ENCODE peak calls at places on chromosomes 11 and 22, in five cellular contexts. N, L, G, C and W are unnamed samples.

GRCh38 chr11:27468643-27469332 is 3.8 kb downstream of the LGR4 start:
- DNase-seq in N (no peak), L (peak), G (no peak), C (no peak), W (no peak)

GRCh38 chr22:43152355-43153071 is 1.2 kb downstream of the TSPO start:
- DNase-seq in N (peak), L (peak), G (no peak), C (peak), W (peak)

GRCh38 chr22:21823740-21824438 is 43.6 kb downstream of the MAPK1 start:
- DNase-seq in N (no peak), L (peak), G (no peak), C (no peak), W (no peak)

GRCh38 chr22:37177755-37178154 is 10.3 kb downstream of the C1QTNF6 start:
- DNase-seq in N (no peak), L (no peak), G (no peak), C (no peak), W (no peak)

GRCh38 chr11:45665933-45666647 is 668 bp upstream of the CHST1 start:
- DNase-seq in N (no peak), L (peak), G (no peak), C (no peak), W (no peak)

GRCh38 chr22:44814266-44815098 is 62.1 kb downstream of the ARHGAP8 start:
- DNase-seq in N (no peak), L (no peak), G (no peak), C (no peak), W (no peak)

GRCh38 chr22:33013051-33013450 is 45.1 kb downstream of the SYN3 start:
- DNase-seq in N (no peak), L (no peak), G (no peak), C (no peak), W (no peak)

GRCh38 chr11:1226226-1226961 is 3.5 kb downstream of the MUC5B start:
- DNase-seq in N (no peak), L (no peak), G (no peak), C (no peak), W (peak)

GRCh38 chr11:2647167-2647566 is 52.6 kb downstream of the KCNQ1OT1 start:
- DNase-seq in N (no peak), L (no peak), G (no peak), C (no peak), W (no peak)

GRCh38 chr11:114159320-114159719 is 99.8 kb downstream of the ZBTB16 start:
- DNase-seq in N (no peak), L (no peak), G (no peak), C (no peak), W (no peak)

GRCh38 chr22:38741166-38741565 is 14.6 kb downstream of the SUN2 start:
- DNase-seq in N (no peak), L (no peak), G (no peak), C (no peak), W (no peak)

GRCh38 chr11:58503361-58503856 is 4.5 kb downstream of the OR5B21 start:
- DNase-seq in N (no peak), L (no peak), G (no peak), C (no peak), W (no peak)

GRCh38 chr11:86182976-86183584 is 61.5 kb upstream of the EED start:
- DNase-seq in N (no peak), L (no peak), G (peak), C (no peak), W (no peak)

GRCh38 chr11:76212086-76213035 is 6.1 kb upstream of the WNT11 start:
- DNase-seq in N (no peak), L (no peak), G (no peak), C (no peak), W (no peak)